ENCODE peak calls at places on chromosomes 12 and 14, in eight cellular contexts. W is fibroblast of mammary gland, M is cardiac fibroblast, Y is adrenal gland, H is iPS DF 6.9, E is Peyer's patch, O is H7, Z is uterus. X is an unnamed sample.

GRCh38 chr12:75751769-75752471 is 240.5 kb upstream of the KRR1 start:
- DNase-seq in W (peak; percentile 79), M (peak; percentile 48), Y (no peak), H (no peak), E (no peak), O (no peak), Z (no peak), X (no peak)

GRCh38 chr12:117309276-117309885 is 52.0 kb downstream of the NOS1 start:
- DNase-seq in W (no peak), M (no peak), Y (no peak), H (no peak), E (no peak), O (no peak), Z (no peak), X (no peak)

GRCh38 chr12:92055877-92056276 is 89.8 kb downstream of the BTG1 start:
- DNase-seq in W (no peak), M (no peak), Y (no peak), H (no peak), E (peak; percentile 79), O (no peak), Z (no peak), X (no peak)

GRCh38 chr12:112151766-112152541 is 26.6 kb downstream of the TRAFD1 start:
- DNase-seq in W (no peak), M (no peak), Y (no peak), H (no peak), E (no peak), O (peak; percentile 3), Z (no peak), X (no peak)

GRCh38 chr12:44314007-44314500 is 478.2 kb downstream of the TMEM117 start:
- DNase-seq in W (peak; percentile 4), M (no peak), Y (no peak), H (no peak), E (no peak), O (no peak), Z (no peak), X (no peak)

GRCh38 chr14:103326078-103326477 is 8.0 kb upstream of the EIF5 start:
- DNase-seq in W (no peak), M (no peak), Y (no peak), H (no peak), E (no peak), O (no peak), Z (no peak), X (no peak)

GRCh38 chr12:16604853-16605252 is 1.1 kb downstream of the LMO3 start:
- DNase-seq in W (peak; percentile 2), M (no peak), Y (no peak), H (no peak), E (no peak), O (peak; percentile 18), Z (peak; percentile 42), X (no peak)

GRCh38 chr12:64181504-64182291 is 40.4 kb downstream of the KICS2 start:
- DNase-seq in W (peak; percentile 99), M (peak; percentile 99), Y (peak; percentile 59), H (no peak), E (peak; percentile 54), O (peak; percentile 33), Z (peak; percentile 67), X (peak; percentile 87)

GRCh38 chr12:7555752-7556151 is 52.2 kb upstream of the CD163 start:
- DNase-seq in W (peak; percentile 91), M (peak; percentile 80), Y (no peak), H (no peak), E (no peak), O (no peak), Z (no peak), X (peak; percentile 75)

GRCh38 chr14:38578278-38578681 is 322.4 kb upstream of the CLEC14A start:
- DNase-seq in W (peak; percentile 42), M (peak; percentile 52), Y (no peak), H (no peak), E (no peak), O (no peak), Z (no peak), X (peak; percentile 12)

GRCh38 chr12:1929241-1929984 is 11.0 kb upstream of the CACNA2D4 start:
- DNase-seq in W (no peak), M (no peak), Y (no peak), H (no peak), E (no peak), O (peak; percentile 21), Z (no peak), X (no peak)

GRCh38 chr12:32419520-32419960 is 20.2 kb downstream of the FGD4 start:
- DNase-seq in W (peak; percentile 42), M (peak; percentile 68), Y (no peak), H (no peak), E (no peak), O (no peak), Z (no peak), X (peak; percentile 39)

GRCh38 chr14:25006961-25007795 is 42.8 kb downstream of the STXBP6 start:
- DNase-seq in W (peak; percentile 90), M (peak; percentile 92), Y (no peak), H (no peak), E (no peak), O (no peak), Z (no peak), X (peak; percentile 78)

DNA sequence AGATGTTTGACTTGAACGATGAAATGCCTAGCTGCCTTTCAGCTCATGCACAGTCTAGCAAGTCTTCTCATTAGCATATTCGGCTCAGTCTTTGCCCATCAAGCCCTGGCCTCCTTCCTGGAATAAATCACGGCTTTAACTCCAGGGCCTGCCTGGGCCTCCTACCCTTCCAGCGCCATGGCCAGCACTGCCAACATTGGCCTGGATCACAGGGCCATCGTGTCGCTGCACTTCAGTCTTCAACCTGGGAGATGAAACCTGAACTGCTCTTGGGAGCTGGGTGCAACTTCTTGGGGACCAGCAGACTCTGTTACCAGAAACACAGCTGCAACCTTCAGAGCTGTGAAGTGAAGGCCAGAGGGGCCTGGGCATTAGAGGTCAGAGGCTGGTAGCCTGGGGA is 126.6 kb upstream of the TMEM260 start:
- DNase-seq in W (no peak), M (no peak), Y (no peak), H (no peak), E (no peak), O (no peak), Z (no peak), X (no peak)
- H3K4me3 ChIP-seq in W (no peak overlapping the region), M (no peak overlapping the region), Y (no peak overlapping the region), H (no peak overlapping the region), E (no peak overlapping the region), O (no peak overlapping the region), Z (no peak overlapping the region), X (no peak overlapping the region)

GRCh38 chr12:66900616-66901015 is 221.7 kb upstream of the GRIP1 start:
- DNase-seq in W (no peak), M (no peak), Y (no peak), H (no peak), E (no peak), O (no peak), Z (no peak), X (no peak)
- H3K4me3 ChIP-seq in W (no peak overlapping the region), M (no peak overlapping the region), Y (no peak overlapping the region), H (no peak overlapping the region), E (no peak overlapping the region), O (no peak overlapping the region), Z (no peak overlapping the region), X (no peak overlapping the region)

GRCh38 chr14:61609885-61610284 is 85.4 kb upstream of the HIF1A start:
- DNase-seq in W (no peak), M (peak; percentile 70), Y (no peak), H (no peak), E (no peak), O (no peak), Z (no peak), X (no peak)

GRCh38 chr14:61607570-61608244 is 87.6 kb upstream of the HIF1A start:
- DNase-seq in W (no peak), M (no peak), Y (no peak), H (no peak), E (no peak), O (no peak), Z (no peak), X (no peak)

GRCh38 chr14:61608245-61609142 is 86.8 kb upstream of the HIF1A start:
- DNase-seq in W (peak; percentile 54), M (peak; percentile 56), Y (no peak), H (no peak), E (no peak), O (no peak), Z (no peak), X (peak; percentile 70)

GRCh38 chr14:61610900-61611299 is 84.4 kb upstream of the HIF1A start:
- DNase-seq in W (no peak), M (no peak), Y (no peak), H (no peak), E (no peak), O (no peak), Z (no peak), X (no peak)

GRCh38 chr14:61609143-61609851 is 86.0 kb upstream of the HIF1A start:
- DNase-seq in W (peak; percentile 75), M (peak; percentile 72), Y (no peak), H (peak; percentile 57), E (no peak), O (peak; percentile 39), Z (peak; percentile 29), X (no peak)
- H3K4me3 ChIP-seq in W (no peak overlapping the region), M (no peak overlapping the region), Y (no peak overlapping the region), H (no peak overlapping the region), E (no peak overlapping the region), O (no peak overlapping the region), Z (no peak overlapping the region), X (no peak overlapping the region)

DNA sequence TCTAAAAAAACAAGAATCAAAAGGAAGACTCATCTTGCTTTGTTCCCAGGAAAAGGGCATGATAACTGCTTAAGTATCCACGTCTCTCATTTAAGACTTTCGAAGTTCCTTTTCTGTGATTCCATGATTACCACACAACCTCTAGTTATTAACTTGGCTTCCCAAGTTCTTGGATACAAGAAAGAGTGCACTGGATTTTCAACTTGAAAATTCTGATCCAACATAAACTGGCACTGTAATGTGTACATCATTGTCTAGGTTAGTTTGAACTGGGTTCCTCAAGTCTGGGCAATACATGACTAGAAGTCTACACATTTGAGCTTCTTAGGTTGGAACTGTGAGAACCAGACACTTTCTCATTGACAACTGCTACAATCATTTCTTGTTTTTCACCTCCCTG is 1.6 kb downstream of the KLHL28 start:
- DNase-seq in W (peak; percentile 31), M (peak; percentile 37), Y (no peak), H (no peak), E (no peak), O (no peak), Z (no peak), X (no peak)
- H3K4me3 ChIP-seq in W (peak overlapping the region; percentile 94), M (no peak overlapping the region), Y (peak overlapping the region; percentile 66), H (no peak overlapping the region), E (peak overlapping the region; percentile 92), O (peak overlapping the region; percentile 88), Z (no peak overlapping the region), X (peak overlapping the region; percentile 71)

DNA sequence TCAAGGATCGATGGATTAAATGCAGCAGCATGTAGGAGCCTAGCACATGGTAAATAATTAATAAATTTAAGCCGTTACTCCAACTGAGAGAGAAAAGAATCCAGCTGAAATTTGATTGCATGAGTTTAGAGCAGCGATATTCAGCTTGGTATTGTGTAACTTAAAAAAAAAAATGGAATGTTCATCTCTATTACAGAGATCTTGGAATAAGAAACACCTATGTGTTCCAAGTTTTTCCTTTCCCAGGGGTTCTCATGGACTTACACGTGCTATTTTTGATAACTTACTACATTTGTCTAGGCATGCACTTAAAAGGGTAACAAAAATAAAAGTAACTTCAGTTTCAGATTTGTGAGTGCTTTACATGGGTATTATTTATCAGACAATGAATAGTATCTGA is 122.8 kb downstream of the RASSF9 start:
- DNase-seq in W (peak; percentile 66), M (peak; percentile 11), Y (no peak), H (no peak), E (no peak), O (no peak), Z (no peak), X (peak; percentile 36)
- H3K4me3 ChIP-seq in W (no peak overlapping the region), M (no peak overlapping the region), Y (no peak overlapping the region), H (no peak overlapping the region), E (no peak overlapping the region), O (no peak overlapping the region), Z (no peak overlapping the region), X (no peak overlapping the region)